ENCODE peak calls at places on chromosomes 6 and 20, in seven cellular contexts. One of them, this sample, is unnamed.

GRCh38 chr6:41596096-41596685 is 42.1 kb upstream of the MDFI start:
- DNase-seq in mesendoderm: no peak
- DNase-seq in left ventricle myocardium inferior: no peak
- DNase-seq in astrocyte: no peak
- DNase-seq in ovary: no peak
- DNase-seq in colonic mucosa: no peak
- DNase-seq in CD8-positive, alpha-beta T cell: no peak
- DNase-seq in this sample: no peak

GRCh38 chr6:11317885-11318771 is 85.7 kb upstream of the NEDD9 start:
- DNase-seq in mesendoderm: peak; percentile 85
- DNase-seq in left ventricle myocardium inferior: no peak
- DNase-seq in astrocyte: peak; percentile 99
- DNase-seq in ovary: peak; percentile 44
- DNase-seq in colonic mucosa: peak; percentile 72
- DNase-seq in CD8-positive, alpha-beta T cell: peak; percentile 28
- DNase-seq in this sample: peak; percentile 74

GRCh38 chr6:127851197-127851596 is 49.7 kb downstream of the THEMIS start:
- DNase-seq in mesendoderm: no peak
- DNase-seq in left ventricle myocardium inferior: no peak
- DNase-seq in astrocyte: peak; percentile 49
- DNase-seq in ovary: no peak
- DNase-seq in colonic mucosa: no peak
- DNase-seq in CD8-positive, alpha-beta T cell: no peak
- DNase-seq in this sample: no peak

GRCh38 chr6:39934060-39934757 is at the start of gene MOCS1:
- DNase-seq in mesendoderm: peak; percentile 87
- DNase-seq in left ventricle myocardium inferior: peak; percentile 92
- DNase-seq in astrocyte: peak; percentile 35
- DNase-seq in ovary: peak; percentile 90
- DNase-seq in colonic mucosa: peak; percentile 88
- DNase-seq in CD8-positive, alpha-beta T cell: no peak
- DNase-seq in this sample: peak; percentile 82

GRCh38 chr6:109939654-109940053 is 38.5 kb upstream of the GPR6 start:
- DNase-seq in mesendoderm: no peak
- DNase-seq in left ventricle myocardium inferior: no peak
- DNase-seq in astrocyte: peak; percentile 12
- DNase-seq in ovary: no peak
- DNase-seq in colonic mucosa: no peak
- DNase-seq in CD8-positive, alpha-beta T cell: no peak
- DNase-seq in this sample: no peak

GRCh38 chr6:76862966-76863365 is 600.3 kb downstream of the HTR1B start:
- DNase-seq in mesendoderm: no peak
- DNase-seq in left ventricle myocardium inferior: no peak
- DNase-seq in astrocyte: no peak
- DNase-seq in ovary: no peak
- DNase-seq in colonic mucosa: no peak
- DNase-seq in CD8-positive, alpha-beta T cell: no peak
- DNase-seq in this sample: no peak

GRCh38 chr20:41574802-41575389 is 43.3 kb downstream of the CHD6 start:
- DNase-seq in mesendoderm: peak; percentile 29
- DNase-seq in left ventricle myocardium inferior: no peak
- DNase-seq in astrocyte: no peak
- DNase-seq in ovary: no peak
- DNase-seq in colonic mucosa: no peak
- DNase-seq in CD8-positive, alpha-beta T cell: no peak
- DNase-seq in this sample: no peak

GRCh38 chr6:137927777-137928218 is 60.7 kb downstream of the TNFAIP3 start:
- DNase-seq in mesendoderm: peak; percentile 26
- DNase-seq in left ventricle myocardium inferior: no peak
- DNase-seq in astrocyte: peak; percentile 56
- DNase-seq in ovary: no peak
- DNase-seq in colonic mucosa: peak; percentile 33
- DNase-seq in CD8-positive, alpha-beta T cell: peak; percentile 49
- DNase-seq in this sample: no peak

GRCh38 chr6:132768051-132768517 is 10.4 kb upstream of the VNN2 start:
- DNase-seq in mesendoderm: peak; percentile 84
- DNase-seq in left ventricle myocardium inferior: peak; percentile 16
- DNase-seq in astrocyte: no peak
- DNase-seq in ovary: no peak
- DNase-seq in colonic mucosa: peak; percentile 56
- DNase-seq in CD8-positive, alpha-beta T cell: no peak
- DNase-seq in this sample: peak; percentile 42

GRCh38 chr6:28841290-28841689 is 82.5 kb downstream of the TRIM27 start:
- DNase-seq in mesendoderm: peak; percentile 61
- DNase-seq in left ventricle myocardium inferior: no peak
- DNase-seq in astrocyte: no peak
- DNase-seq in ovary: no peak
- DNase-seq in colonic mucosa: no peak
- DNase-seq in CD8-positive, alpha-beta T cell: no peak
- DNase-seq in this sample: peak; percentile 30

GRCh38 chr6:167550936-167551633 is 226.2 kb downstream of the TTLL2 start:
- DNase-seq in mesendoderm: no peak
- DNase-seq in left ventricle myocardium inferior: peak; percentile 95
- DNase-seq in astrocyte: no peak
- DNase-seq in ovary: peak; percentile 99
- DNase-seq in colonic mucosa: peak; percentile 59
- DNase-seq in CD8-positive, alpha-beta T cell: no peak
- DNase-seq in this sample: no peak

GRCh38 chr6:24537082-24537699 is 42.4 kb downstream of the ALDH5A1 start:
- DNase-seq in mesendoderm: no peak
- DNase-seq in left ventricle myocardium inferior: no peak
- DNase-seq in astrocyte: peak; percentile 25
- DNase-seq in ovary: no peak
- DNase-seq in colonic mucosa: no peak
- DNase-seq in CD8-positive, alpha-beta T cell: no peak
- DNase-seq in this sample: no peak

GRCh38 chr6:6820688-6821238 is 232.2 kb downstream of the LY86 start:
- DNase-seq in mesendoderm: peak; percentile 74
- DNase-seq in left ventricle myocardium inferior: no peak
- DNase-seq in astrocyte: no peak
- DNase-seq in ovary: no peak
- DNase-seq in colonic mucosa: peak; percentile 85
- DNase-seq in CD8-positive, alpha-beta T cell: no peak
- DNase-seq in this sample: no peak

GRCh38 chr20:25529295-25529951 is 55.9 kb downstream of the NINL start:
- DNase-seq in mesendoderm: no peak
- DNase-seq in left ventricle myocardium inferior: no peak
- DNase-seq in astrocyte: no peak
- DNase-seq in ovary: no peak
- DNase-seq in colonic mucosa: no peak
- DNase-seq in CD8-positive, alpha-beta T cell: no peak
- DNase-seq in this sample: no peak
- H3K4me1 ChIP-seq in mesendoderm: peaks cover 3% of the 10 kb centered on the region
- H3K4me1 ChIP-seq in left ventricle myocardium inferior: peaks cover 30% of the 10 kb centered on the region
- H3K4me1 ChIP-seq in astrocyte: peaks cover 33% of the 10 kb centered on the region
- H3K4me1 ChIP-seq in ovary: peaks cover 9% of the 10 kb centered on the region
- H3K4me1 ChIP-seq in colonic mucosa: no peaks in the 10 kb centered on the region
- H3K4me1 ChIP-seq in CD8-positive, alpha-beta T cell: no peaks in the 10 kb centered on the region
- H3K4me1 ChIP-seq in this sample: peaks cover 5% of the 10 kb centered on the region

GRCh38 chr20:36170542-36171215 is 16.1 kb downstream of the EPB41L1 start:
- DNase-seq in mesendoderm: no peak
- DNase-seq in left ventricle myocardium inferior: no peak
- DNase-seq in astrocyte: no peak
- DNase-seq in ovary: no peak
- DNase-seq in colonic mucosa: no peak
- DNase-seq in CD8-positive, alpha-beta T cell: no peak
- DNase-seq in this sample: no peak

GRCh38 chr20:36175475-36175995 is 21.0 kb downstream of the EPB41L1 start:
- DNase-seq in mesendoderm: no peak
- DNase-seq in left ventricle myocardium inferior: no peak
- DNase-seq in astrocyte: no peak
- DNase-seq in ovary: no peak
- DNase-seq in colonic mucosa: no peak
- DNase-seq in CD8-positive, alpha-beta T cell: no peak
- DNase-seq in this sample: no peak

GRCh38 chr20:36173451-36173933 is 19.0 kb downstream of the EPB41L1 start:
- DNase-seq in mesendoderm: peak; percentile 98
- DNase-seq in left ventricle myocardium inferior: no peak
- DNase-seq in astrocyte: no peak
- DNase-seq in ovary: no peak
- DNase-seq in colonic mucosa: no peak
- DNase-seq in CD8-positive, alpha-beta T cell: no peak
- DNase-seq in this sample: no peak

GRCh38 chr20:36177716-36178115 is 23.2 kb downstream of the EPB41L1 start:
- DNase-seq in mesendoderm: no peak
- DNase-seq in left ventricle myocardium inferior: no peak
- DNase-seq in astrocyte: no peak
- DNase-seq in ovary: no peak
- DNase-seq in colonic mucosa: no peak
- DNase-seq in CD8-positive, alpha-beta T cell: no peak
- DNase-seq in this sample: no peak

GRCh38 chr20:36175016-36175415 is 20.5 kb downstream of the EPB41L1 start:
- DNase-seq in mesendoderm: no peak
- DNase-seq in left ventricle myocardium inferior: no peak
- DNase-seq in astrocyte: no peak
- DNase-seq in ovary: no peak
- DNase-seq in colonic mucosa: no peak
- DNase-seq in CD8-positive, alpha-beta T cell: no peak
- DNase-seq in this sample: no peak
- H3K4me1 ChIP-seq in mesendoderm: no peaks in the 10 kb centered on the region
- H3K4me1 ChIP-seq in left ventricle myocardium inferior: peaks cover 12% of the 10 kb centered on the region
- H3K4me1 ChIP-seq in astrocyte: peaks cover 4% of the 10 kb centered on the region
- H3K4me1 ChIP-seq in ovary: no peaks in the 10 kb centered on the region
- H3K4me1 ChIP-seq in colonic mucosa: no peaks in the 10 kb centered on the region
- H3K4me1 ChIP-seq in CD8-positive, alpha-beta T cell: peaks cover 5% of the 10 kb centered on the region
- H3K4me1 ChIP-seq in this sample: no peaks in the 10 kb centered on the region

GRCh38 chr6:145733770-145734169 is 1.6 kb downstream of the EPM2A start:
- DNase-seq in mesendoderm: no peak
- DNase-seq in left ventricle myocardium inferior: no peak
- DNase-seq in astrocyte: no peak
- DNase-seq in ovary: no peak
- DNase-seq in colonic mucosa: no peak
- DNase-seq in CD8-positive, alpha-beta T cell: no peak
- DNase-seq in this sample: no peak

GRCh38 chr6:145734486-145735355 is 599 bp downstream of the EPM2A start:
- DNase-seq in mesendoderm: peak; percentile 96
- DNase-seq in left ventricle myocardium inferior: peak; percentile 92
- DNase-seq in astrocyte: peak; percentile 88
- DNase-seq in ovary: peak; percentile 92
- DNase-seq in colonic mucosa: peak; percentile 90
- DNase-seq in CD8-positive, alpha-beta T cell: peak; percentile 26
- DNase-seq in this sample: peak; percentile 93

GRCh38 chr6:145735356-145736165 is at the start of gene EPM2A:
- DNase-seq in mesendoderm: peak; percentile 89
- DNase-seq in left ventricle myocardium inferior: peak; percentile 88
- DNase-seq in astrocyte: peak; percentile 75
- DNase-seq in ovary: peak; percentile 88
- DNase-seq in colonic mucosa: peak; percentile 80
- DNase-seq in CD8-positive, alpha-beta T cell: peak; percentile 16
- DNase-seq in this sample: peak; percentile 86

GRCh38 chr6:145736854-145737181 is 1.5 kb upstream of the EPM2A start:
- DNase-seq in mesendoderm: no peak
- DNase-seq in left ventricle myocardium inferior: no peak
- DNase-seq in astrocyte: peak; percentile 62
- DNase-seq in ovary: no peak
- DNase-seq in colonic mucosa: no peak
- DNase-seq in CD8-positive, alpha-beta T cell: no peak
- DNase-seq in this sample: no peak

GRCh38 chr6:145738265-145738664 is 2.9 kb upstream of the EPM2A start:
- DNase-seq in mesendoderm: no peak
- DNase-seq in left ventricle myocardium inferior: no peak
- DNase-seq in astrocyte: no peak
- DNase-seq in ovary: no peak
- DNase-seq in colonic mucosa: no peak
- DNase-seq in CD8-positive, alpha-beta T cell: no peak
- DNase-seq in this sample: no peak
- H3K4me1 ChIP-seq in mesendoderm: no peaks in the 10 kb centered on the region
- H3K4me1 ChIP-seq in left ventricle myocardium inferior: peaks cover 36% of the 10 kb centered on the region
- H3K4me1 ChIP-seq in astrocyte: peaks cover 18% of the 10 kb centered on the region
- H3K4me1 ChIP-seq in ovary: peaks cover 2% of the 10 kb centered on the region
- H3K4me1 ChIP-seq in colonic mucosa: no peaks in the 10 kb centered on the region
- H3K4me1 ChIP-seq in CD8-positive, alpha-beta T cell: peaks cover 19% of the 10 kb centered on the region
- H3K4me1 ChIP-seq in this sample: peaks cover 8% of the 10 kb centered on the region

GRCh38 chr6:44177691-44178423 is 19.2 kb downstream of the CAPN11 start:
- DNase-seq in mesendoderm: peak; percentile 40
- DNase-seq in left ventricle myocardium inferior: peak; percentile 78
- DNase-seq in astrocyte: peak; percentile 70
- DNase-seq in ovary: peak; percentile 62
- DNase-seq in colonic mucosa: no peak
- DNase-seq in CD8-positive, alpha-beta T cell: no peak
- DNase-seq in this sample: peak; percentile 66

GRCh38 chr6:44176130-44176934 is 17.7 kb downstream of the CAPN11 start:
- DNase-seq in mesendoderm: no peak
- DNase-seq in left ventricle myocardium inferior: no peak
- DNase-seq in astrocyte: no peak
- DNase-seq in ovary: no peak
- DNase-seq in colonic mucosa: no peak
- DNase-seq in CD8-positive, alpha-beta T cell: no peak
- DNase-seq in this sample: no peak

GRCh38 chr6:44179072-44179536 is 20.5 kb downstream of the CAPN11 start:
- DNase-seq in mesendoderm: no peak
- DNase-seq in left ventricle myocardium inferior: no peak
- DNase-seq in astrocyte: no peak
- DNase-seq in ovary: no peak
- DNase-seq in colonic mucosa: no peak
- DNase-seq in CD8-positive, alpha-beta T cell: no peak
- DNase-seq in this sample: no peak

GRCh38 chr6:44178424-44179071 is 19.9 kb downstream of the CAPN11 start:
- DNase-seq in mesendoderm: no peak
- DNase-seq in left ventricle myocardium inferior: no peak
- DNase-seq in astrocyte: no peak
- DNase-seq in ovary: no peak
- DNase-seq in colonic mucosa: no peak
- DNase-seq in CD8-positive, alpha-beta T cell: no peak
- DNase-seq in this sample: no peak

GRCh38 chr6:44176935-44177509 is 18.4 kb downstream of the CAPN11 start:
- DNase-seq in mesendoderm: no peak
- DNase-seq in left ventricle myocardium inferior: no peak
- DNase-seq in astrocyte: no peak
- DNase-seq in ovary: no peak
- DNase-seq in colonic mucosa: no peak
- DNase-seq in CD8-positive, alpha-beta T cell: no peak
- DNase-seq in this sample: no peak
- H3K4me1 ChIP-seq in mesendoderm: no peaks in the 10 kb centered on the region
- H3K4me1 ChIP-seq in left ventricle myocardium inferior: peaks cover 42% of the 10 kb centered on the region
- H3K4me1 ChIP-seq in astrocyte: peaks cover 20% of the 10 kb centered on the region
- H3K4me1 ChIP-seq in ovary: peaks cover 3% of the 10 kb centered on the region
- H3K4me1 ChIP-seq in colonic mucosa: no peaks in the 10 kb centered on the region
- H3K4me1 ChIP-seq in CD8-positive, alpha-beta T cell: peaks cover 11% of the 10 kb centered on the region
- H3K4me1 ChIP-seq in this sample: peaks cover 8% of the 10 kb centered on the region